ENCODE peak calls at places on chromosome 13, in six cellular contexts. J is lower leg skin, B is prostate gland, S is body of pancreas, P is Peyer's patch, U is ovary. G is an unnamed sample.

GRCh38 chr13:27662738-27663470 is 41.2 kb downstream of the POLR1D start:
- DNase-seq in J (no peak), B (no peak), S (no peak), P (no peak), U (no peak), G (no peak)

GRCh38 chr13:28137556-28137955 is 789 bp upstream of the PAN3 start:
- DNase-seq in J (no peak), B (peak; percentile 5), S (peak; percentile 8), P (no peak), U (no peak), G (no peak)

GRCh38 chr13:21011378-21011777 is 50.0 kb downstream of the LATS2 start:
- DNase-seq in J (no peak), B (no peak), S (no peak), P (no peak), U (no peak), G (no peak)

GRCh38 chr13:66700336-66700735 is 529.8 kb downstream of the PCDH9 start:
- DNase-seq in J (no peak), B (no peak), S (no peak), P (no peak), U (no peak), G (no peak)

GRCh38 chr13:72384879-72385278 is 342.6 kb downstream of the MZT1 start:
- DNase-seq in J (no peak), B (no peak), S (peak; percentile 15), P (no peak), U (no peak), G (no peak)

GRCh38 chr13:50378513-50378970 is 363.3 kb downstream of the KCNRG start:
- DNase-seq in J (no peak), B (no peak), S (no peak), P (no peak), U (no peak), G (no peak)

GRCh38 chr13:76725211-76725610 is 161.0 kb downstream of the KCTD12 start:
- DNase-seq in J (no peak), B (no peak), S (no peak), P (no peak), U (no peak), G (no peak)

GRCh38 chr13:78238911-78239310 is 320.3 kb upstream of the EDNRB start:
- DNase-seq in J (no peak), B (no peak), S (no peak), P (no peak), U (no peak), G (no peak)

GRCh38 chr13:80337011-80337688 is 3.8 kb downstream of the SPRY2 start:
- DNase-seq in J (peak; percentile 86), B (peak; percentile 19), S (no peak), P (peak; percentile 55), U (no peak), G (peak; percentile 13)

GRCh38 chr13:71522976-71523517 is 344.0 kb downstream of the DACH1 start:
- DNase-seq in J (no peak), B (no peak), S (no peak), P (no peak), U (no peak), G (no peak)

GRCh38 chr13:23859904-23860303 is 29.3 kb downstream of the MIPEP start:
- DNase-seq in J (no peak), B (no peak), S (no peak), P (no peak), U (no peak), G (no peak)

GRCh38 chr13:20177049-20177831 is 15.5 kb downstream of the GJB2 start:
- DNase-seq in J (no peak), B (no peak), S (no peak), P (no peak), U (no peak), G (no peak)

GRCh38 chr13:69324109-69324886 is 783.3 kb upstream of the ATXN8OS start:
- DNase-seq in J (no peak), B (no peak), S (no peak), P (no peak), U (no peak), G (no peak)

GRCh38 chr13:31878955-31879354 is 139.6 kb downstream of the RXFP2 start:
- DNase-seq in J (no peak), B (no peak), S (no peak), P (no peak), U (no peak), G (no peak)

GRCh38 chr13:102688306-102688973 is 6.4 kb downstream of the METTL21C start:
- DNase-seq in J (no peak), B (no peak), S (no peak), P (no peak), U (no peak), G (no peak)

GRCh38 chr13:46759861-46760260 is 37.1 kb downstream of the ESD start:
- DNase-seq in J (no peak), B (peak; percentile 82), S (peak; percentile 20), P (no peak), U (no peak), G (no peak)

GRCh38 chr13:95438297-95438696 is 114.2 kb upstream of the CLDN10 start:
- DNase-seq in J (no peak), B (no peak), S (no peak), P (no peak), U (no peak), G (no peak)

GRCh38 chr13:113951246-113951999 is 22.5 kb downstream of the C13orf46 start:
- DNase-seq in J (peak; percentile 97), B (peak; percentile 85), S (peak; percentile 86), P (peak; percentile 84), U (peak; percentile 93), G (peak; percentile 91)

GRCh38 chr13:99406799-99407201 is 94.5 kb upstream of the TM9SF2 start:
- DNase-seq in J (peak; percentile 83), B (no peak), S (peak; percentile 26), P (no peak), U (peak; percentile 82), G (no peak)

GRCh38 chr13:46546084-46546786 is 6.7 kb upstream of the LRCH1 start:
- DNase-seq in J (no peak), B (no peak), S (no peak), P (no peak), U (no peak), G (no peak)

GRCh38 chr13:33543631-33544030 is 258.1 kb upstream of the STARD13 start:
- DNase-seq in J (no peak), B (no peak), S (no peak), P (no peak), U (no peak), G (no peak)

GRCh38 chr13:65309906-65310305 is 1920.2 kb downstream of the PCDH9 start:
- DNase-seq in J (no peak), B (no peak), S (no peak), P (no peak), U (no peak), G (no peak)

GRCh38 chr13:101423872-101424271 is 7.6 kb upstream of the NALCN start:
- DNase-seq in J (no peak), B (no peak), S (no peak), P (no peak), U (no peak), G (no peak)

GRCh38 chr13:83378901-83379300 is 503.4 kb downstream of the SLITRK1 start:
- DNase-seq in J (no peak), B (no peak), S (no peak), P (no peak), U (no peak), G (no peak)

GRCh38 chr13:66402071-66402470 is 828.1 kb downstream of the PCDH9 start:
- DNase-seq in J (no peak), B (no peak), S (no peak), P (no peak), U (no peak), G (no peak)

GRCh38 chr13:37775871-37776270 is 93.7 kb downstream of the TRPC4 start:
- DNase-seq in J (no peak), B (no peak), S (no peak), P (no peak), U (no peak), G (no peak)

GRCh38 chr13:27641711-27642502 is 20.2 kb downstream of the POLR1D start:
- DNase-seq in J (no peak), B (no peak), S (no peak), P (no peak), U (no peak), G (no peak)

GRCh38 chr13:24632382-24633121 is 47.7 kb upstream of the ATP12A start:
- DNase-seq in J (peak; percentile 31), B (no peak), S (no peak), P (no peak), U (no peak), G (no peak)

GRCh38 chr13:59728896-59729545 is 434.7 kb downstream of the DIAPH3 start:
- DNase-seq in J (no peak), B (no peak), S (no peak), P (no peak), U (no peak), G (no peak)

DNA sequence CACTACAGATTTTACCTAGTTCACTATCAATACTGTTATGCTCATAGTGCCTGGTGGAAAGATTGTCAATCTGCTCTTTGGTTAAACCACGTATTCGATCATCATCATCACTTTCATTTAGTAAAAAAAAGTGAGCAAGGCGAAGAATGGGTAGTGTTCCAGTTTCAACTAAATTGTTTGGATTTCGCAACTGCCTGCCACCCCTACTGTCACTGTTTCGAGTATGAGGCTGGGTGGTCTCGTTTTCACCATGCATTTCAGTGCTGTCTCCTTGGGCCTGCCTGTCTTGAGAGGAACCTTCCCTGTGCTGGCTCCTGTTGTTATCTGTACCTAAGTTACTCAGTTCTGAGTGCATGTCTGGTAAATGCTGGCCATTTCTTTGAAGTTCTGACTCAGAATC is 8.1 kb downstream of the RNF6 start:
- DNase-seq in J (no peak), B (no peak), S (no peak), P (no peak), U (no peak), G (no peak)
- TF ChIP-seq POLR2A in J (no peak), B (no peak), S (no peak), P (no peak), U (no peak), G (no peak)

GRCh38 chr13:39037880-39038568 is at the start of the genes NHLRC3 and PROSER1:
- DNase-seq in J (peak; percentile 97), B (peak; percentile 90), S (peak; percentile 96), P (peak; percentile 87), U (peak; percentile 97), G (peak; percentile 97)
- TF ChIP-seq POLR2A in J (no peak), B (peak; percentile 43), S (peak; percentile 78), P (peak; percentile 48), U (no peak), G (no peak)

GRCh38 chr13:73872397-73872796 is 261.8 kb downstream of the KLF12 start:
- DNase-seq in J (no peak), B (no peak), S (no peak), P (no peak), U (no peak), G (no peak)
- TF ChIP-seq POLR2A in J (no peak), B (no peak), S (no peak), P (no peak), U (no peak), G (no peak)

DNA sequence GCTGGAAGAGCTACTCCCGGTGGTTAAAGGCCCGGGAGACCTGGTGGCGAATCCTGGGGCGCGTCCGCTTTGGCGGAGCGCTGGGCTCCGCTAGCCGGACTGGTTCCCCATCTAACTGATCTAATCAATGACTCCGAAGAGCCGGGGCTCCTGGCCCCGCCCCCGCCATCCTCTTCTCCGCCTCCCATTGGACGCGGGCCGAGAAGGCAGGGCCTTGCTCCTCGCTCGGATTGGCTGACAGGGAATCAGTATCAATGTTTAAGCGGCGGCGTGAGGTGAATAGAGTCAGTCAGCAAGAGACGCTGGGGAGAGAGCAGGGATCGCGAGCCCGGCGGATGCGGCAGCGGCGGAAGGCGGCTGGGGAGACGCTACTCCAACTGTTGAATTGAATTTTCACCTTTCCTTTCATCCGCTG is 1.7 kb upstream of the PCDH17 start:
- DNase-seq in J (peak; percentile 95), B (no peak), S (peak; percentile 93), P (peak; percentile 58), U (peak; percentile 70), G (peak; percentile 92)
- TF ChIP-seq POLR2A in J (no peak), B (no peak), S (peak; percentile 98), P (no peak), U (no peak), G (peak; percentile 98)

G was measured in heart left ventricle.